ENCODE peak calls at places on chromosomes 13 and 19, in five cellular contexts. O is CD4-positive, alpha-beta memory T cell; Y is psoas muscle; H is thoracic aorta; B is aorta. R is an unnamed sample. For H3K4me1, the result is how much of the 10 kb centered on the place peaks cover.

GRCh38 chr19:54108496-54108895 is 5.8 kb downstream of the NDUFA3 start:
- DNase-seq in H (no peak), B (no peak), Y (no peak), O (no peak), R (no peak)

GRCh38 chr13:110114351-110114750 is 192.6 kb downstream of the COL4A1 start:
- DNase-seq in H (no peak), O (no peak), B (no peak), Y (no peak), R (no peak)

GRCh38 chr19:6126335-6126974 is 9.0 kb upstream of the ACSBG2 start:
- DNase-seq in B (no peak), Y (no peak), H (no peak), O (peak), R (no peak)

GRCh38 chr13:94548382-94549240 is 47.3 kb downstream of the TGDS start:
- DNase-seq in B (peak), H (peak), O (no peak), Y (no peak), R (no peak)

GRCh38 chr13:24717217-24717616 is 37.0 kb downstream of the ATP12A start:
- DNase-seq in O (no peak), H (no peak), Y (no peak), B (no peak), R (no peak)

GRCh38 chr13:21399741-21400140 is 59.4 kb downstream of the ZDHHC20 start:
- DNase-seq in Y (no peak), O (no peak), B (no peak), H (no peak), R (no peak)

GRCh38 chr13:24672141-24673132 is 7.8 kb upstream of the ATP12A start:
- DNase-seq in Y (no peak), B (no peak), O (no peak), H (no peak), R (no peak)

GRCh38 chr19:4906963-4907362 is 2.3 kb upstream of the UHRF1 start:
- DNase-seq in B (no peak), H (no peak), Y (no peak), O (no peak), R (no peak)

GRCh38 chr13:95168191-95168590 is 133.1 kb downstream of the ABCC4 start:
- DNase-seq in O (no peak), B (no peak), H (no peak), Y (no peak), R (no peak)

GRCh38 chr19:3272952-3273351 is 48.5 kb downstream of the CELF5 start:
- DNase-seq in Y (no peak), H (no peak), O (no peak), B (no peak), R (no peak)

GRCh38 chr19:3923912-3924311 is 9.0 kb upstream of the NMRK2 start:
- DNase-seq in Y (no peak), H (no peak), B (no peak), O (no peak), R (no peak)

GRCh38 chr13:22278336-22278929 is 607.6 kb downstream of the FGF9 start:
- DNase-seq in O (peak), B (no peak), Y (no peak), H (no peak), R (no peak)

GRCh38 chr13:29536853-29537252 is 58.6 kb downstream of the SLC7A1 start:
- DNase-seq in H (no peak), Y (no peak), B (no peak), O (no peak), R (no peak)

GRCh38 chr13:74550039-74550438 is 415.8 kb upstream of the KLF12 start:
- DNase-seq in H (no peak), Y (no peak), B (no peak), O (peak), R (no peak)

GRCh38 chr19:42074513-42075363 is 1.2 kb upstream of the ZNF574 start:
- DNase-seq in B (no peak), Y (no peak), O (no peak), H (no peak), R (no peak)

GRCh38 chr19:8208710-8209110 is 460 bp upstream of the CERS4 start:
- DNase-seq in B (no peak), Y (no peak), O (no peak), H (no peak), R (no peak)

GRCh38 chr19:19552811-19553210 is 14.7 kb downstream of the CILP2 start:
- DNase-seq in H (no peak), Y (no peak), B (no peak), O (no peak), R (no peak)

GRCh38 chr13:107847406-107847805 is 367.9 kb downstream of the LIG4 start:
- DNase-seq in B (no peak), H (no peak), O (no peak), Y (no peak), R (no peak)

GRCh38 chr13:45464687-45465453 is at the start of gene COG3:
- DNase-seq in Y (peak), B (peak), O (peak), H (peak), R (peak)

GRCh38 chr19:37953125-37953524 is 46.1 kb downstream of the SIPA1L3 start:
- DNase-seq in H (no peak), B (no peak), Y (no peak), O (no peak), R (no peak)

GRCh38 chr13:59665736-59666135 is 498.0 kb downstream of the DIAPH3 start:
- DNase-seq in B (no peak), O (no peak), Y (no peak), H (no peak), R (no peak)

GRCh38 chr13:29704648-29705047 is 109.2 kb upstream of the SLC7A1 start:
- DNase-seq in O (no peak), H (no peak), Y (no peak), B (no peak), R (no peak)

GRCh38 chr19:16078311-16078758 is 2.0 kb downstream of the TPM4 start:
- DNase-seq in B (peak), O (no peak), H (no peak), Y (no peak), R (peak)

GRCh38 chr19:42132030-42132628 is at the start of gene POU2F2:
- DNase-seq in Y (peak), B (peak), H (no peak), O (peak), R (no peak)

GRCh38 chr13:110819203-110820014 is 95.5 kb downstream of the ANKRD10 start:
- DNase-seq in Y (peak), H (peak), B (peak), O (peak), R (no peak)

GRCh38 chr13:80251403-80251802 is 89.5 kb downstream of the SPRY2 start:
- DNase-seq in Y (no peak), O (no peak), H (no peak), B (no peak), R (no peak)

GRCh38 chr13:39779337-39780270 is 124.1 kb downstream of the COG6 start:
- DNase-seq in H (no peak), Y (no peak), O (peak), B (no peak), R (no peak)

GRCh38 chr19:7199613-7200533 is 94.3 kb downstream of the INSR start:
- DNase-seq in O (no peak), B (no peak), H (no peak), Y (no peak), R (no peak)

GRCh38 chr19:28519950-28520861 is 692.7 kb downstream of the UQCRFS1 start:
- DNase-seq in B (no peak), O (no peak), Y (peak), H (no peak), R (peak)

DNA sequence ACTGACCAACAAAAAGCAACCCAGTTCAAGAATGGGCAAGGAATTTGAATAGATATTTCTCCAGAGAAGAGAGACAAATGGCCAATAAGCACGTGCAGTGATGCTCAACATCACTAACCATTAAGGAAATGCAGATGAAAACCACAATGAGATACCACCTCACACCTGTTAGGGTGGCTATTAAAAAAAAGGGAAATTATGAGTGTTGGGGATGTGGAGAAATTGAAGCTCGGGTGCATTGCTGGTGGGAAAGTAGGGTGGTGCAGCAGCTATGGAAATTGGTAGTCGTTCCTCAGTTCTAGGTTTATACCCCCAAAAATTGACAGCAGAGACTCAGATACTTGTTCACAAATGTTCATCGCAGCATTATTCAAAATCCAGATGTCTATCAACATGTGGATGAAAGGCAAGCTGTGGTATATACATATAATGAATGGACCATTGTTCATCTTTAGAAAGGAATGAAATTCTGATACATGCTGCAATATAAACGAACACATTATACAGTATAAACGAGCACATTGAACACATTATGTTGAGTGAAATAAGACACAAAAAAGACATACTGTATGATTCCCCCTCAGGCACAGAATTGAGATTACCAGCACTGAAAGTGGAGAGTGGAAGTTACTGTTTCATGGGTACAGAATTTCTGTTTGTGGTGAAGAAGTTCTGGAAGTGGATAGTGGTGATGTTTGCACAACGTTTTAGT is 927 bp downstream of the CHAMP1 start:
- DNase-seq in Y (no peak), O (peak), H (no peak), B (no peak), R (no peak)
- H3K4me1 ChIP-seq in Y (under half), O (half or more), H (under half), B (under half), R (half or more)

GRCh38 chr19:17419154-17419490 is 725 bp upstream of the MVB12A start:
- DNase-seq in H (no peak), B (no peak), Y (no peak), O (no peak), R (no peak)
- H3K27ac ChIP-seq in H (peak), B (no peak), Y (peak), O (peak), R (peak)

GRCh38 chr19:576768-577438 is 4.5 kb downstream of the BSG start:
- DNase-seq in O (no peak), B (no peak), H (no peak), Y (no peak), R (no peak)

GRCh38 chr19:575527-576506 is 3.4 kb downstream of the BSG start:
- DNase-seq in H (no peak), Y (peak), B (peak), O (no peak), R (no peak)

GRCh38 chr19:579842-580155 is 7.4 kb downstream of the BSG start:
- DNase-seq in Y (no peak), B (no peak), H (no peak), O (no peak), R (no peak)

GRCh38 chr19:579111-579841 is 6.9 kb downstream of the BSG start:
- DNase-seq in H (no peak), O (no peak), Y (no peak), B (peak), R (no peak)

DNA sequence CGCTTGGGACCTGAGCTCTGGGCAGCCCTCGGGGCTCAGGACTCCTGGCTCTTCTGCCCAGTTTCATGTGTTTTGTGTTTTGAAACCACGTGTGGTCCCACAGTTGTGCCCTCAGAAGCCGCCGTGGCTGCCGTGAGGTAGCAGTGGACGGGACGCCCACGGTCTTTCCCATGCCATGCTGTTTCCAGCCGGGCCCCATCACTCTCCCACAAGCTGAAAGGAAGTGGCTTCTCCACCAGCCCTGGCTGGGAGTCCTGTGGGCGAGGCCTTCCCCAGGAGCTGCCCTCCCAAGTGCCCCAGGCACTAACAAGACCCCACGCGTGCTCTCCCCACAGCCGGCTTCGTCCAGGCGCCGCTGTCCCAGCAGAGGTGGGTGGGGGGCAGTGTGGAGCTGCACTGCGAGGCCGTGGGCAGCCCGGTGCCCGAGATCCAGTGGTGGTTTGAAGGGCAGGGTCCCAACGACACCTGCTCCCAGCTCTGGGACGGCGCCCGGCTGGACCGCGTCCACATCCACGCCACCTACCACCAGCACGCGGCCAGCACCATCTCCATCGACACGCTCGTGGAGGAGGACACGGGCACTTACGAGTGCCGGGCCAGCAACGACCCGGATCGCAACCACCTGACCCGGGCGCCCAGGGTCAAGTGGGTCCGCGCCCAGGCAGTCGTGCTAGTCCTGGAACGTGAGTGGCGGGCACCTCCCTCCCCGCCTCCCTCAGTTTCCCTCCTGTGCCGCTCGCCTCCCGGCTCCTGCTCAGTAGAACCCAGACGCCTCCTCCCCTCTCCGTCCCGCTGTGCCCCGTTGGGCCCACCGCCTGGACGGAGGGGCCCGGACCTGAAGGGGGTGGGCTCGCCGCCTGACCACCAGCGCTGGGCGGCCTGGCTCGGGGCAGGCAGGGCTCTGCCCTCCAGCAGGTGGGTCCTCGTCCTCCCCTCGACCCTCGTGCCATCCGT is 5.3 kb downstream of the BSG start:
- DNase-seq in Y (no peak), H (no peak), B (no peak), O (no peak), R (no peak)
- H3K4me1 ChIP-seq in Y (half or more), H (under half), B (under half), O (under half), R (under half)

GRCh38 chr13:100789481-100789880 is 114.9 kb upstream of the TMTC4 start:
- DNase-seq in B (no peak), O (no peak), Y (no peak), H (no peak), R (no peak)
- H3K27ac ChIP-seq in B (no peak), O (no peak), Y (no peak), H (no peak), R (no peak)

DNA sequence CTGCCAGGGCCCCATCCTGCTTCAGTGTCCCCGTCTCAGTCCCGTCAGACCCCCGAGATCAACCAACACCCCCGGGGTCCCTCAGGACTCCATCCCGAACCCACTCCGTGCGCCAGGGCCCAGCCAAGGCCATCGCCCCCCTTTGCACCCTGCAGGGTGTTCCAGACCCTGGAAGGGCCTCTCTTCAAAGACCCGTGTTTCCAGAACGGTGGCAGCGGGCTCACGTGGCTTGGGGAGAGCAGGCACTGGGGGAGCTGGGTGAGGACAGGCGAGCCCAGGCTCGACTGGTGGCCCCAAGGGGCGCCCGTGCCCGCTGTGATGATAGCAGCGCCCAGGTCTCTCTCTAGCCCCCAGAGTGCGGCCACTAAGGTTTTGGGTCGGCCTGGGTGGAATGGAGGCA is 1.4 kb downstream of the KASH5 start:
- DNase-seq in Y (no peak), O (no peak), H (no peak), B (no peak), R (no peak)
- H3K4me1 ChIP-seq in Y (under half), O (under half), H (under half), B (under half), R (under half)

GRCh38 chr19:2150794-2151338 is 500 bp downstream of the AP3D1 start:
- DNase-seq in O (peak), B (no peak), H (no peak), Y (no peak), R (no peak)

GRCh38 chr19:2157452-2157851 is 6.1 kb upstream of the AP3D1 start:
- DNase-seq in H (no peak), B (no peak), O (no peak), Y (no peak), R (no peak)

GRCh38 chr19:2149980-2150793 is 1.2 kb downstream of the AP3D1 start:
- DNase-seq in H (no peak), Y (no peak), O (no peak), B (no peak), R (no peak)

GRCh38 chr19:2151339-2152229 is at the start of gene AP3D1:
- DNase-seq in Y (peak), B (peak), H (peak), O (peak), R (peak)

GRCh38 chr19:2154587-2155075 is 3.3 kb upstream of the AP3D1 start:
- DNase-seq in O (no peak), Y (no peak), B (no peak), H (no peak), R (no peak)
- H3K27ac ChIP-seq in O (no peak), Y (no peak), B (no peak), H (peak), R (no peak)

DNA sequence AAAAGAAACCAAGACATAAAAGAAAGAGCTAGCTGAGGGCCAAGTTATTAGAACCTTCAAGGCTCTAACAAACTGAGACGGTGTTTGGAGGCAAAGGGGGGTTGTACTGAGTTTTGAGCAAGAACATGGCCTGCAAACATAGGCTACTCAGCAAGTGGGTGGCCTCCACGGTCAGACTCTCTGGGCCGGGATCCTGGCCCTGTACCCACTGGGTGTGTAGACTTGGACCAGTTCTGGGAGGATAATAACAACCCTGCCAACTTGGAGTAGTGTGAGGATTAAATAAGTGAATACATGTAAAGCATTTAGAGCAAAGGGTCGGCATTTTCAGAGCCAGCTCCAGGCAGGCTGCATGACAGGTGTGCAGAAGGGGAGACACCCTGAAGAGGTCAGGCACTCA is 56.1 kb upstream of the TNFRSF19 start:
- DNase-seq in O (no peak), Y (no peak), H (no peak), B (no peak), R (no peak)
- H3K4me1 ChIP-seq in O (under half), Y (under half), H (under half), B (under half), R (under half)

DNA sequence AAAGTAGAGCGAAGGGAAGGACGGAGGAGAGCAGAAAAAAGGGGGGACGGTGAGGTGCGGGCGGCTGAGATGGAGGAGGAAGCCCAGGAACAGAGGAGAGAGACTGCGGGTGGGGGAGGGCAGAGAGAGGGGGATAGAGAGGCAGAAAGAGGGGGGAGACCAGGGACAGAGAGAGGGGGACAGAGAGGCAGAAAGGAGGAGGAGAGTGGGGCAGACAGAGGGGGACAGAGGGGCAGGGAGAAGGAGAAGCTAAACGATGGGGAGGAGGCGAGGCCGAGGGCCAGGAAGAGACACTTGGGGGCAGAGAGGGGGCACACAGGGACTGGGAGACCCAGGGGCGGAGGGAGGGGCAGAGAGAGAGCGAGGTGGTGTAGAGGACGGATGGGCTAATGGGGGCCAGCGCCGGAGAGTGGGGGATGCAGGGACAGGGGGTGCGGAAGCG is 711 bp downstream of the MEIS3 start:
- DNase-seq in B (no peak), H (no peak), O (no peak), Y (no peak), R (no peak)
- H3K27ac ChIP-seq in B (no peak), H (no peak), O (no peak), Y (no peak), R (peak)

R was measured in esophagus muscularis mucosa.